ENCODE peak calls at places on chromosome 22, in eight cellular contexts. One of them, this sample, is unnamed.
A peak's percentile ranks its signal among the peaks of the same experiment; 100 is the strongest.

GRCh38 chr22:25700996-25701815 is 40.8 kb upstream of the MYO18B start:
- DNase-seq in HCEC 1CT: no peak
- DNase-seq in NCI-H1694 treated with DMSO at 0.1 percent for 48 hours: peak; percentile 32
- DNase-seq in substantia nigra: peak; percentile 23
- DNase-seq in T-cell: no peak
- DNase-seq in tibial nerve: peak; percentile 9
- DNase-seq in NCI-H1436: no peak
- DNase-seq in PC-3: no peak
- DNase-seq in this sample: no peak

GRCh38 chr22:19848298-19849224 is 6.1 kb downstream of the GNB1L start:
- DNase-seq in substantia nigra: no peak
- DNase-seq in PC-3: peak; percentile 83
- DNase-seq in T-cell: no peak
- DNase-seq in NCI-H1694 treated with DMSO at 0.1 percent for 48 hours: no peak
- DNase-seq in HCEC 1CT: peak; percentile 23
- DNase-seq in NCI-H1436: no peak
- DNase-seq in tibial nerve: no peak
- DNase-seq in this sample: no peak

GRCh38 chr22:19823638-19824196 is 31.0 kb downstream of the GNB1L start:
- DNase-seq in substantia nigra: no peak
- DNase-seq in HCEC 1CT: no peak
- DNase-seq in T-cell: no peak
- DNase-seq in tibial nerve: no peak
- DNase-seq in PC-3: no peak
- DNase-seq in NCI-H1436: peak; percentile 12
- DNase-seq in NCI-H1694 treated with DMSO at 0.1 percent for 48 hours: no peak
- DNase-seq in this sample: no peak

GRCh38 chr22:48778308-48779195 is 1049.1 kb downstream of the BRD1 start:
- DNase-seq in T-cell: no peak
- DNase-seq in NCI-H1694 treated with DMSO at 0.1 percent for 48 hours: no peak
- DNase-seq in substantia nigra: no peak
- DNase-seq in NCI-H1436: no peak
- DNase-seq in HCEC 1CT: no peak
- DNase-seq in PC-3: no peak
- DNase-seq in tibial nerve: no peak
- DNase-seq in this sample: no peak

GRCh38 chr22:29914991-29915390 is 32.0 kb downstream of the MTMR3 start:
- DNase-seq in tibial nerve: no peak
- DNase-seq in HCEC 1CT: no peak
- DNase-seq in T-cell: no peak
- DNase-seq in NCI-H1694 treated with DMSO at 0.1 percent for 48 hours: no peak
- DNase-seq in NCI-H1436: no peak
- DNase-seq in substantia nigra: no peak
- DNase-seq in PC-3: no peak
- DNase-seq in this sample: no peak

GRCh38 chr22:45805413-45805812 is 133.8 kb downstream of the ATXN10 start:
- DNase-seq in T-cell: no peak
- DNase-seq in substantia nigra: no peak
- DNase-seq in NCI-H1694 treated with DMSO at 0.1 percent for 48 hours: no peak
- DNase-seq in HCEC 1CT: no peak
- DNase-seq in tibial nerve: no peak
- DNase-seq in PC-3: peak; percentile 11
- DNase-seq in NCI-H1436: no peak
- DNase-seq in this sample: no peak

GRCh38 chr22:46972901-46973831 is 210.7 kb downstream of the TBC1D22A start:
- DNase-seq in NCI-H1436: no peak
- DNase-seq in NCI-H1694 treated with DMSO at 0.1 percent for 48 hours: no peak
- DNase-seq in PC-3: no peak
- DNase-seq in substantia nigra: no peak
- DNase-seq in HCEC 1CT: no peak
- DNase-seq in T-cell: no peak
- DNase-seq in tibial nerve: no peak
- DNase-seq in this sample: no peak

GRCh38 chr22:44338183-44338812 is 25.5 kb upstream of the SHISAL1 start:
- DNase-seq in T-cell: no peak
- DNase-seq in PC-3: peak; percentile 14
- DNase-seq in HCEC 1CT: no peak
- DNase-seq in NCI-H1694 treated with DMSO at 0.1 percent for 48 hours: no peak
- DNase-seq in tibial nerve: no peak
- DNase-seq in NCI-H1436: no peak
- DNase-seq in substantia nigra: no peak
- DNase-seq in this sample: no peak

GRCh38 chr22:20549232-20549841 is 41.9 kb downstream of the MED15 start:
- DNase-seq in PC-3: no peak
- DNase-seq in T-cell: peak; percentile 64
- DNase-seq in HCEC 1CT: no peak
- DNase-seq in tibial nerve: no peak
- DNase-seq in substantia nigra: no peak
- DNase-seq in NCI-H1694 treated with DMSO at 0.1 percent for 48 hours: peak; percentile 28
- DNase-seq in NCI-H1436: no peak
- DNase-seq in this sample: peak; percentile 48

GRCh38 chr22:29133603-29134133 is 60.8 kb downstream of the KREMEN1 start:
- DNase-seq in PC-3: no peak
- DNase-seq in HCEC 1CT: no peak
- DNase-seq in T-cell: no peak
- DNase-seq in substantia nigra: no peak
- DNase-seq in tibial nerve: no peak
- DNase-seq in NCI-H1694 treated with DMSO at 0.1 percent for 48 hours: no peak
- DNase-seq in NCI-H1436: no peak
- DNase-seq in this sample: no peak

GRCh38 chr22:21996175-21996574 is 13.6 kb upstream of the TOP3B start:
- DNase-seq in NCI-H1436: no peak
- DNase-seq in PC-3: no peak
- DNase-seq in tibial nerve: no peak
- DNase-seq in HCEC 1CT: no peak
- DNase-seq in NCI-H1694 treated with DMSO at 0.1 percent for 48 hours: no peak
- DNase-seq in substantia nigra: no peak
- DNase-seq in T-cell: no peak
- DNase-seq in this sample: no peak

GRCh38 chr22:23261900-23262450 is 81.7 kb downstream of the BCR start:
- DNase-seq in tibial nerve: no peak
- DNase-seq in T-cell: no peak
- DNase-seq in NCI-H1436: no peak
- DNase-seq in HCEC 1CT: no peak
- DNase-seq in NCI-H1694 treated with DMSO at 0.1 percent for 48 hours: no peak
- DNase-seq in substantia nigra: no peak
- DNase-seq in PC-3: no peak
- DNase-seq in this sample: no peak

GRCh38 chr22:49751968-49752597 is 75.6 kb downstream of the BRD1 start:
- DNase-seq in substantia nigra: no peak
- DNase-seq in T-cell: no peak
- DNase-seq in PC-3: no peak
- DNase-seq in NCI-H1694 treated with DMSO at 0.1 percent for 48 hours: no peak
- DNase-seq in NCI-H1436: no peak
- DNase-seq in HCEC 1CT: no peak
- DNase-seq in tibial nerve: no peak
- DNase-seq in this sample: no peak

GRCh38 chr22:37669586-37669985 is 5.8 kb upstream of the LGALS1 start:
- DNase-seq in PC-3: no peak
- DNase-seq in substantia nigra: no peak
- DNase-seq in NCI-H1694 treated with DMSO at 0.1 percent for 48 hours: no peak
- DNase-seq in T-cell: no peak
- DNase-seq in HCEC 1CT: no peak
- DNase-seq in tibial nerve: no peak
- DNase-seq in NCI-H1436: no peak
- DNase-seq in this sample: no peak

GRCh38 chr22:35733742-35734516 is 16.3 kb downstream of the APOL5 start:
- DNase-seq in tibial nerve: peak; percentile 17
- DNase-seq in NCI-H1694 treated with DMSO at 0.1 percent for 48 hours: no peak
- DNase-seq in T-cell: no peak
- DNase-seq in PC-3: no peak
- DNase-seq in NCI-H1436: no peak
- DNase-seq in substantia nigra: no peak
- DNase-seq in HCEC 1CT: no peak
- DNase-seq in this sample: peak; percentile 9

GRCh38 chr22:25682071-25682470 is 59.9 kb upstream of the MYO18B start:
- DNase-seq in PC-3: no peak
- DNase-seq in HCEC 1CT: no peak
- DNase-seq in NCI-H1436: no peak
- DNase-seq in T-cell: no peak
- DNase-seq in NCI-H1694 treated with DMSO at 0.1 percent for 48 hours: no peak
- DNase-seq in substantia nigra: no peak
- DNase-seq in tibial nerve: no peak
- DNase-seq in this sample: no peak

GRCh38 chr22:43295660-43296059 is 47.5 kb downstream of the SCUBE1 start:
- DNase-seq in NCI-H1436: no peak
- DNase-seq in tibial nerve: no peak
- DNase-seq in T-cell: no peak
- DNase-seq in PC-3: no peak
- DNase-seq in substantia nigra: no peak
- DNase-seq in HCEC 1CT: no peak
- DNase-seq in NCI-H1694 treated with DMSO at 0.1 percent for 48 hours: no peak
- DNase-seq in this sample: no peak

GRCh38 chr22:37330200-37331033 is 48.1 kb downstream of the CYTH4 start:
- DNase-seq in substantia nigra: no peak
- DNase-seq in NCI-H1436: peak; percentile 93
- DNase-seq in NCI-H1694 treated with DMSO at 0.1 percent for 48 hours: peak; percentile 30
- DNase-seq in PC-3: peak; percentile 24
- DNase-seq in HCEC 1CT: peak; percentile 86
- DNase-seq in T-cell: no peak
- DNase-seq in tibial nerve: no peak
- DNase-seq in this sample: peak; percentile 2

This sample was measured in NCI-H446.